ENCODE peak calls at places on chromosomes 1 and 21, in five cellular contexts. One of them, this sample, is unnamed.

GRCh38 chr1:9473032-9473792 is 66.1 kb upstream of the SLC25A33 start:
- DNase-seq in dorsolateral prefrontal cortex: peak; percentile 38
- DNase-seq in substantia nigra: no peak
- DNase-seq in mesenchymal stem cell: peak; percentile 93
- DNase-seq in tibial artery: peak; percentile 85
- DNase-seq in this sample: no peak

GRCh38 chr1:53343831-53344668 is 16.2 kb upstream of the LRP8 start:
- DNase-seq in dorsolateral prefrontal cortex: no peak
- DNase-seq in substantia nigra: no peak
- DNase-seq in mesenchymal stem cell: no peak
- DNase-seq in tibial artery: peak; percentile 31
- DNase-seq in this sample: no peak

GRCh38 chr1:5731110-5731423 is 261.2 kb downstream of the NPHP4 start:
- DNase-seq in dorsolateral prefrontal cortex: no peak
- DNase-seq in substantia nigra: no peak
- DNase-seq in mesenchymal stem cell: no peak
- DNase-seq in tibial artery: no peak
- DNase-seq in this sample: no peak

GRCh38 chr1:198794498-198794897 is 155.7 kb downstream of the PTPRC start:
- DNase-seq in dorsolateral prefrontal cortex: no peak
- DNase-seq in substantia nigra: no peak
- DNase-seq in mesenchymal stem cell: peak; percentile 81
- DNase-seq in tibial artery: no peak
- DNase-seq in this sample: no peak

GRCh38 chr1:182687361-182687760 is 3.0 kb upstream of the RGS8 start:
- DNase-seq in dorsolateral prefrontal cortex: no peak
- DNase-seq in substantia nigra: no peak
- DNase-seq in mesenchymal stem cell: no peak
- DNase-seq in tibial artery: no peak
- DNase-seq in this sample: no peak

GRCh38 chr1:26471201-26471497 is 1.1 kb upstream of the HMGN2 start:
- DNase-seq in dorsolateral prefrontal cortex: no peak
- DNase-seq in substantia nigra: no peak
- DNase-seq in mesenchymal stem cell: no peak
- DNase-seq in tibial artery: no peak
- DNase-seq in this sample: no peak

GRCh38 chr1:11670747-11671146 is 6.7 kb downstream of the FBXO6 start:
- DNase-seq in dorsolateral prefrontal cortex: no peak
- DNase-seq in substantia nigra: no peak
- DNase-seq in mesenchymal stem cell: no peak
- DNase-seq in tibial artery: no peak
- DNase-seq in this sample: no peak

GRCh38 chr1:7677815-7678214 is 93.3 kb upstream of the VAMP3 start:
- DNase-seq in dorsolateral prefrontal cortex: no peak
- DNase-seq in substantia nigra: no peak
- DNase-seq in mesenchymal stem cell: no peak
- DNase-seq in tibial artery: no peak
- DNase-seq in this sample: no peak

GRCh38 chr1:40914927-40915569 is 52.9 kb upstream of the CITED4 start:
- DNase-seq in dorsolateral prefrontal cortex: no peak
- DNase-seq in substantia nigra: no peak
- DNase-seq in mesenchymal stem cell: no peak
- DNase-seq in tibial artery: no peak
- DNase-seq in this sample: no peak

GRCh38 chr1:227544067-227544655 is 19.2 kb upstream of the ZNF678 start:
- DNase-seq in dorsolateral prefrontal cortex: no peak
- DNase-seq in substantia nigra: no peak
- DNase-seq in mesenchymal stem cell: no peak
- DNase-seq in tibial artery: no peak
- DNase-seq in this sample: no peak

GRCh38 chr1:72526926-72527325 is 244.6 kb upstream of the NEGR1 start:
- DNase-seq in dorsolateral prefrontal cortex: no peak
- DNase-seq in substantia nigra: no peak
- DNase-seq in mesenchymal stem cell: no peak
- DNase-seq in tibial artery: no peak
- DNase-seq in this sample: no peak

GRCh38 chr1:55823521-55824296 is 608.5 kb upstream of the USP24 start:
- DNase-seq in dorsolateral prefrontal cortex: no peak
- DNase-seq in substantia nigra: no peak
- DNase-seq in mesenchymal stem cell: peak; percentile 73
- DNase-seq in tibial artery: no peak
- DNase-seq in this sample: no peak

GRCh38 chr1:166627583-166627982 is 211.7 kb upstream of the POGK start:
- DNase-seq in dorsolateral prefrontal cortex: no peak
- DNase-seq in substantia nigra: no peak
- DNase-seq in mesenchymal stem cell: no peak
- DNase-seq in tibial artery: no peak
- DNase-seq in this sample: no peak

GRCh38 chr1:204564835-204565234 is 48.6 kb downstream of the MDM4 start:
- DNase-seq in dorsolateral prefrontal cortex: no peak
- DNase-seq in substantia nigra: no peak
- DNase-seq in mesenchymal stem cell: no peak
- DNase-seq in tibial artery: no peak
- DNase-seq in this sample: peak; percentile 16

GRCh38 chr1:73092383-73092782 is 810.0 kb upstream of the NEGR1 start:
- DNase-seq in dorsolateral prefrontal cortex: no peak
- DNase-seq in substantia nigra: no peak
- DNase-seq in mesenchymal stem cell: no peak
- DNase-seq in tibial artery: no peak
- DNase-seq in this sample: no peak

GRCh38 chr1:186894415-186894814 is 65.7 kb downstream of the PLA2G4A start:
- DNase-seq in dorsolateral prefrontal cortex: no peak
- DNase-seq in substantia nigra: no peak
- DNase-seq in mesenchymal stem cell: peak; percentile 77
- DNase-seq in tibial artery: no peak
- DNase-seq in this sample: no peak

GRCh38 chr1:203702130-203702577 is 62.8 kb upstream of the LAX1 start:
- DNase-seq in dorsolateral prefrontal cortex: peak; percentile 41
- DNase-seq in substantia nigra: peak; percentile 25
- DNase-seq in mesenchymal stem cell: peak; percentile 53
- DNase-seq in tibial artery: no peak
- DNase-seq in this sample: peak; percentile 76

GRCh38 chr1:201721131-201722049 is 107.6 kb upstream of the IPO9 start:
- DNase-seq in dorsolateral prefrontal cortex: no peak
- DNase-seq in substantia nigra: no peak
- DNase-seq in mesenchymal stem cell: peak; percentile 98
- DNase-seq in tibial artery: peak; percentile 40
- DNase-seq in this sample: no peak

GRCh38 chr1:16032388-16033100 is 10.7 kb downstream of the CLCNKA start:
- DNase-seq in dorsolateral prefrontal cortex: peak; percentile 72
- DNase-seq in substantia nigra: peak; percentile 52
- DNase-seq in mesenchymal stem cell: peak; percentile 88
- DNase-seq in tibial artery: peak; percentile 92
- DNase-seq in this sample: no peak

GRCh38 chr1:207811920-207812720 is 60.3 kb downstream of the CD46 start:
- DNase-seq in dorsolateral prefrontal cortex: peak; percentile 83
- DNase-seq in substantia nigra: peak; percentile 74
- DNase-seq in mesenchymal stem cell: no peak
- DNase-seq in tibial artery: peak; percentile 92
- DNase-seq in this sample: no peak

GRCh38 chr1:202351725-202352124 is 3.2 kb downstream of the PPP1R12B start:
- DNase-seq in dorsolateral prefrontal cortex: no peak
- DNase-seq in substantia nigra: no peak
- DNase-seq in mesenchymal stem cell: no peak
- DNase-seq in tibial artery: no peak
- DNase-seq in this sample: no peak

GRCh38 chr1:208510192-208510952 is 266.2 kb upstream of the PLXNA2 start:
- DNase-seq in dorsolateral prefrontal cortex: no peak
- DNase-seq in substantia nigra: no peak
- DNase-seq in mesenchymal stem cell: peak; percentile 76
- DNase-seq in tibial artery: no peak
- DNase-seq in this sample: no peak

GRCh38 chr1:112956503-112957132 is 622 bp upstream of the SLC16A1 start:
- DNase-seq in dorsolateral prefrontal cortex: peak; percentile 33
- DNase-seq in substantia nigra: no peak
- DNase-seq in mesenchymal stem cell: peak; percentile 83
- DNase-seq in tibial artery: peak; percentile 65
- DNase-seq in this sample: peak; percentile 40

GRCh38 chr1:69513621-69514020 is 54.1 kb upstream of the LRRC7 start:
- DNase-seq in dorsolateral prefrontal cortex: no peak
- DNase-seq in substantia nigra: no peak
- DNase-seq in mesenchymal stem cell: peak; percentile 22
- DNase-seq in tibial artery: no peak
- DNase-seq in this sample: no peak

GRCh38 chr21:35974801-35975200 is 85.5 kb downstream of the SETD4 start:
- DNase-seq in dorsolateral prefrontal cortex: no peak
- DNase-seq in substantia nigra: no peak
- DNase-seq in mesenchymal stem cell: no peak
- DNase-seq in tibial artery: no peak
- DNase-seq in this sample: no peak

GRCh38 chr1:37879865-37880264 is 20.5 kb upstream of the MTF1 start:
- DNase-seq in dorsolateral prefrontal cortex: no peak
- DNase-seq in substantia nigra: no peak
- DNase-seq in mesenchymal stem cell: no peak
- DNase-seq in tibial artery: no peak
- DNase-seq in this sample: no peak

GRCh38 chr1:1219341-1219740 is 5.4 kb upstream of the TNFRSF4 start:
- DNase-seq in dorsolateral prefrontal cortex: no peak
- DNase-seq in substantia nigra: no peak
- DNase-seq in mesenchymal stem cell: no peak
- DNase-seq in tibial artery: no peak
- DNase-seq in this sample: no peak

GRCh38 chr1:203200916-203201315 is 14.4 kb upstream of the CHI3L1 start:
- DNase-seq in dorsolateral prefrontal cortex: no peak
- DNase-seq in substantia nigra: no peak
- DNase-seq in mesenchymal stem cell: no peak
- DNase-seq in tibial artery: peak; percentile 16
- DNase-seq in this sample: no peak

GRCh38 chr1:94759188-94759587 is 61.0 kb upstream of the SLC44A3 start:
- DNase-seq in dorsolateral prefrontal cortex: no peak
- DNase-seq in substantia nigra: no peak
- DNase-seq in mesenchymal stem cell: no peak
- DNase-seq in tibial artery: no peak
- DNase-seq in this sample: no peak

GRCh38 chr1:39675220-39675619 is 3.3 kb upstream of the NT5C1A start:
- DNase-seq in dorsolateral prefrontal cortex: no peak
- DNase-seq in substantia nigra: no peak
- DNase-seq in mesenchymal stem cell: no peak
- DNase-seq in tibial artery: no peak
- DNase-seq in this sample: no peak

DNA sequence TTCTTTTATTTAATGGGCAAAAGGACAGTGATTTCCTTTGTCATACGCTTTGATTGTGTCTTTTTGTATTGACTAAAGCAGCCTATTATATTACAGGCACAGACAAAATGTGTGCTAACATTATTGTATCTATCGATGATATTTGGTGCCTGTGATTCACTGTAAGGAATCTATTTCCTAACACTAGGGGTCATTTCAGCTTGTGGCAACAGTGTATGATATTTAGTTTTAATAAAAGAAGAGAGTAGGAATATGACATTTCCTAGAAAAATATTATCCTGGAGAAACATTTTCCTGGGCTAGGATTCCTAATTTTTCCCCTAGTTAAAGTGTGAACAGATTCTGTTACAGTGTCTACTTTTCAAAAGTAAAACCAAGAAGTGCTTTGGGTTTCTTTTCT is 42.8 kb downstream of the TYW3 start:
- DNase-seq in dorsolateral prefrontal cortex: no peak
- DNase-seq in substantia nigra: no peak
- DNase-seq in mesenchymal stem cell: no peak
- DNase-seq in tibial artery: no peak
- DNase-seq in this sample: no peak
- H3K27ac ChIP-seq in dorsolateral prefrontal cortex: no peak overlapping the region
- H3K27ac ChIP-seq in substantia nigra: no peak overlapping the region
- H3K27ac ChIP-seq in mesenchymal stem cell: no peak overlapping the region
- H3K27ac ChIP-seq in tibial artery: no peak overlapping the region
- H3K27ac ChIP-seq in this sample: no peak overlapping the region

GRCh38 chr1:32351077-32351858 is 11.0 kb downstream of the FAM229A start:
- DNase-seq in dorsolateral prefrontal cortex: peak; percentile 89
- DNase-seq in substantia nigra: peak; percentile 84
- DNase-seq in mesenchymal stem cell: peak; percentile 95
- DNase-seq in tibial artery: peak; percentile 96
- DNase-seq in this sample: peak; percentile 89
- H3K27ac ChIP-seq in dorsolateral prefrontal cortex: peak overlapping the region; percentile 99
- H3K27ac ChIP-seq in substantia nigra: peak overlapping the region; percentile 98
- H3K27ac ChIP-seq in mesenchymal stem cell: peak overlapping the region; percentile 87
- H3K27ac ChIP-seq in tibial artery: peak overlapping the region; percentile 94
- H3K27ac ChIP-seq in this sample: peak overlapping the region; percentile 60

DNA sequence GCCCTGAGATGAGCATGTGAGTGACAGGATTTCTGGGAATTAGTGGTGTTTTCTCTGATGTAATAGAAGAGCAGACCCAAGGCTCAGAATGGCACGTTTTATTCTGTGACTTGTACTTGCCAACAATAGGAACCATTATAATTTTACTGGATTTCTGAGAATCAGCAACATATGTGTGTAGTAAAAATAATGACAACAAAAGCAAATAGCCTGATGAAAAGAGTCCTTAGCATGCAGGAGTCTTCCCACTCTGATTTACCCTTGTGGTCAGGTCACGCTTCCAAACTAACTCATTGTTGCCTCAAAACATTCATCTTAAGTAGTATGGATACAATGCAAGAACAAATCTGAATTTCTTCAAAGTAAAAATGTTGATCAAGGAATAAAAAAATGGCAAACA is 31.5 kb upstream of the RGL1 start:
- DNase-seq in dorsolateral prefrontal cortex: no peak
- DNase-seq in substantia nigra: no peak
- DNase-seq in mesenchymal stem cell: no peak
- DNase-seq in tibial artery: no peak
- DNase-seq in this sample: no peak
- H3K27ac ChIP-seq in dorsolateral prefrontal cortex: no peak overlapping the region
- H3K27ac ChIP-seq in substantia nigra: no peak overlapping the region
- H3K27ac ChIP-seq in mesenchymal stem cell: no peak overlapping the region
- H3K27ac ChIP-seq in tibial artery: no peak overlapping the region
- H3K27ac ChIP-seq in this sample: no peak overlapping the region

GRCh38 chr1:18922848-18923475 is 20.6 kb upstream of the ALDH4A1 start:
- DNase-seq in dorsolateral prefrontal cortex: no peak
- DNase-seq in substantia nigra: no peak
- DNase-seq in mesenchymal stem cell: no peak
- DNase-seq in tibial artery: no peak
- DNase-seq in this sample: no peak
- H3K27ac ChIP-seq in dorsolateral prefrontal cortex: peak overlapping the region; percentile 79
- H3K27ac ChIP-seq in substantia nigra: peak overlapping the region; percentile 88
- H3K27ac ChIP-seq in mesenchymal stem cell: peak overlapping the region; percentile 72
- H3K27ac ChIP-seq in tibial artery: peak overlapping the region; percentile 86
- H3K27ac ChIP-seq in this sample: no peak overlapping the region

GRCh38 chr1:211257831-211258225 is 1.3 kb upstream of the RCOR3 start:
- DNase-seq in dorsolateral prefrontal cortex: no peak
- DNase-seq in substantia nigra: no peak
- DNase-seq in mesenchymal stem cell: no peak
- DNase-seq in tibial artery: no peak
- DNase-seq in this sample: no peak
- H3K27ac ChIP-seq in dorsolateral prefrontal cortex: peak overlapping the region; percentile 100
- H3K27ac ChIP-seq in substantia nigra: peak overlapping the region; percentile 99
- H3K27ac ChIP-seq in mesenchymal stem cell: peak overlapping the region; percentile 97
- H3K27ac ChIP-seq in tibial artery: peak overlapping the region; percentile 100
- H3K27ac ChIP-seq in this sample: peak overlapping the region; percentile 75

GRCh38 chr1:224543453-224543852 is 72.7 kb upstream of the CNIH3 start:
- DNase-seq in dorsolateral prefrontal cortex: no peak
- DNase-seq in substantia nigra: no peak
- DNase-seq in mesenchymal stem cell: no peak
- DNase-seq in tibial artery: no peak
- DNase-seq in this sample: no peak
- H3K27ac ChIP-seq in dorsolateral prefrontal cortex: no peak overlapping the region
- H3K27ac ChIP-seq in substantia nigra: no peak overlapping the region
- H3K27ac ChIP-seq in mesenchymal stem cell: peak overlapping the region; percentile 80
- H3K27ac ChIP-seq in tibial artery: no peak overlapping the region
- H3K27ac ChIP-seq in this sample: no peak overlapping the region

GRCh38 chr1:211967704-211968103 is 67.7 kb downstream of the INTS7 start:
- DNase-seq in dorsolateral prefrontal cortex: no peak
- DNase-seq in substantia nigra: no peak
- DNase-seq in mesenchymal stem cell: no peak
- DNase-seq in tibial artery: no peak
- DNase-seq in this sample: no peak
- H3K27ac ChIP-seq in dorsolateral prefrontal cortex: no peak overlapping the region
- H3K27ac ChIP-seq in substantia nigra: no peak overlapping the region
- H3K27ac ChIP-seq in mesenchymal stem cell: no peak overlapping the region
- H3K27ac ChIP-seq in tibial artery: no peak overlapping the region
- H3K27ac ChIP-seq in this sample: no peak overlapping the region